ENCODE peak calls at places on chromosome 11, in six cellular contexts. L is PC-3, R is GM23248, U is left ventricle myocardium inferior, E is stomach, A is RWPE1. N is an unnamed sample.
A peak's percentile ranks its signal among the peaks of the same experiment; 100 is the strongest.

GRCh38 chr11:75476716-75477613 is 44.0 kb upstream of the KLHL35 start:
- DNase-seq in R (no peak), U (peak; percentile 54), A (no peak), L (no peak), E (peak; percentile 83), N (no peak)

GRCh38 chr11:125289419-125290088 is 125.0 kb downstream of the PKNOX2 start:
- DNase-seq in A (no peak), E (no peak), R (no peak), L (no peak), U (no peak), N (no peak)

GRCh38 chr11:14007566-14007965 is 45.0 kb downstream of the SPON1 start:
- DNase-seq in R (no peak), E (no peak), A (no peak), U (no peak), L (no peak), N (no peak)

GRCh38 chr11:106399075-106399500 is 321.6 kb downstream of the AASDHPPT start:
- DNase-seq in L (peak; percentile 99), E (no peak), A (peak; percentile 96), R (peak; percentile 99), U (no peak), N (no peak)

GRCh38 chr11:113176561-113176960 is 137.8 kb upstream of the TTC12 start:
- DNase-seq in E (no peak), L (no peak), U (no peak), R (no peak), A (no peak), N (no peak)

GRCh38 chr11:68016904-68017817 is 7.0 kb downstream of the ALDH3B1 start:
- DNase-seq in U (no peak), R (no peak), L (no peak), E (no peak), A (no peak), N (no peak)

GRCh38 chr11:94588366-94588952 is 21.3 kb downstream of the PIWIL4 start:
- DNase-seq in R (no peak), L (no peak), U (no peak), A (no peak), E (no peak), N (no peak)

GRCh38 chr11:848988-849824 is 6.6 kb downstream of the TSPAN4 start:
- DNase-seq in R (no peak), U (no peak), A (no peak), L (no peak), E (no peak), N (no peak)

GRCh38 chr11:19347911-19348310 is 107.2 kb upstream of the E2F8 start:
- DNase-seq in U (no peak), R (no peak), E (no peak), L (no peak), A (no peak), N (no peak)

GRCh38 chr11:46099973-46100335 is 21.3 kb downstream of the PHF21A start:
- DNase-seq in L (no peak), R (peak; percentile 53), E (no peak), U (no peak), A (no peak), N (no peak)

GRCh38 chr11:83835423-83835822 is 549.3 kb upstream of the CCDC90B start:
- DNase-seq in E (no peak), A (no peak), L (no peak), R (no peak), U (no peak), N (no peak)

GRCh38 chr11:62716816-62717215 is 9.3 kb downstream of the GNG3 start:
- DNase-seq in L (no peak), E (no peak), U (no peak), R (no peak), A (no peak), N (no peak)

GRCh38 chr11:71207563-71207962 is 44.8 kb downstream of the SHANK2 start:
- DNase-seq in E (no peak), U (no peak), R (no peak), A (no peak), L (no peak), N (no peak)

GRCh38 chr11:89361738-89362137 is 129.4 kb downstream of the NOX4 start:
- DNase-seq in E (no peak), A (no peak), U (no peak), L (no peak), R (no peak), N (no peak)

GRCh38 chr11:134361661-134362060 is 29.9 kb downstream of the GLB1L2 start:
- DNase-seq in R (no peak), E (no peak), A (no peak), L (no peak), U (no peak), N (no peak)

GRCh38 chr11:16154715-16155396 is 201.5 kb downstream of the SOX6 start:
- DNase-seq in L (peak; percentile 57), A (peak; percentile 68), E (peak; percentile 33), U (no peak), R (no peak), N (no peak)
- H3K27ac ChIP-seq in L (no peak overlapping the region), A (no peak overlapping the region), E (no peak overlapping the region), U (no peak overlapping the region), R (no peak overlapping the region), N (no peak overlapping the region)

GRCh38 chr11:10696797-10697620 is 3.5 kb upstream of the IRAG1 start:
- DNase-seq in R (peak; percentile 19), L (no peak), E (no peak), U (no peak), A (no peak), N (no peak)
- H3K27ac ChIP-seq in R (no peak overlapping the region), L (no peak overlapping the region), E (peak overlapping the region; percentile 14), U (peak overlapping the region; percentile 65), A (no peak overlapping the region), N (no peak overlapping the region)

GRCh38 chr11:118845369-118845768 is 38.3 kb upstream of the CXCR5 start:
- DNase-seq in R (peak; percentile 63), A (peak; percentile 84), U (no peak), E (no peak), L (peak; percentile 76), N (no peak)

GRCh38 chr11:118843518-118843917 is 40.2 kb upstream of the CXCR5 start:
- DNase-seq in R (peak; percentile 6), U (no peak), L (no peak), E (no peak), A (no peak), N (no peak)

GRCh38 chr11:118842369-118842768 is 41.3 kb upstream of the CXCR5 start:
- DNase-seq in A (peak; percentile 46), L (peak; percentile 59), R (peak; percentile 50), E (no peak), U (no peak), N (no peak)

GRCh38 chr11:118849825-118850224 is 33.9 kb upstream of the CXCR5 start:
- DNase-seq in L (no peak), E (no peak), U (no peak), R (no peak), A (no peak), N (no peak)

GRCh38 chr11:118846181-118846946 is 37.3 kb upstream of the CXCR5 start:
- DNase-seq in U (no peak), L (no peak), E (no peak), A (no peak), R (no peak), N (no peak)
- H3K27ac ChIP-seq in U (no peak overlapping the region), L (no peak overlapping the region), E (no peak overlapping the region), A (peak overlapping the region; percentile 92), R (no peak overlapping the region), N (no peak overlapping the region)

GRCh38 chr11:17987826-17988225 is 25.0 kb downstream of the SERGEF start:
- DNase-seq in L (no peak), A (no peak), E (no peak), U (no peak), R (no peak), N (no peak)

GRCh38 chr11:17989306-17989705 is 23.5 kb downstream of the SERGEF start:
- DNase-seq in L (no peak), R (no peak), U (no peak), A (no peak), E (no peak), N (no peak)

GRCh38 chr11:17988465-17988864 is 24.4 kb downstream of the SERGEF start:
- DNase-seq in U (no peak), E (no peak), R (no peak), A (no peak), L (no peak), N (no peak)

GRCh38 chr11:17991799-17992433 is 20.9 kb downstream of the SERGEF start:
- DNase-seq in A (peak; percentile 48), U (no peak), E (peak; percentile 34), R (peak; percentile 72), L (peak; percentile 49), N (peak; percentile 43)

DNA sequence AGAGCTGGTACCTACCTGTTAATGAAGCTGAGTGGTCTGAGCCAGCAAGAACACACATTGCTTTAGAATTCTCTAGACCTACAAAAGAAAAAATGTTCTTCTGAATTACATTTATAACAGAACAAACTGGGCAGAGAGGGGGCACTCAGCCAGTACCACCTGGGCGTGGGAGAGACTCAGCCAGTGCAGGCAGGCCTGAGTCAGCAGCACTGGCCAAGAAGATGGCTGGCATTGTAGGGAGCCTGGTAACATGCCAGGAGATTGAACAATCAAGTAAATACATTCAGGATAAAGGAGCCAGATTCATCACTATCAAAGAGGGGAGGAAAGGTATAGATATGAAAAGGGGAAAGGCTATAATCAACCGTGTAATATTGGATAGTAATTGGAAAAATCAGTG is 19.9 kb downstream of the SERGEF start:
- DNase-seq in A (no peak), R (peak; percentile 24), L (peak; percentile 43), E (no peak), U (no peak), N (no peak)
- H3K27ac ChIP-seq in A (peak overlapping the region; percentile 66), R (no peak overlapping the region), L (no peak overlapping the region), E (no peak overlapping the region), U (no peak overlapping the region), N (no peak overlapping the region)

N was measured in CD4-positive, alpha-beta memory T cell.